ENCODE peak calls at places on chromosomes 6 and 20, in ten cellular contexts. U is foreskin keratinocyte; Z is IMR-90; C is mucosa of descending colon; Q is heart left ventricle; F is PC-3; L is aorta; A is CD8-positive, alpha-beta T cell; H is K562; P is CD4-positive, CD25-positive, alpha-beta regulatory T cell. R is an unnamed sample.

GRCh38 chr6:159104931-159105330 is 60.1 kb upstream of the TAGAP start:
- ATAC-seq in Z (no peak), Q (no peak), U (peak; percentile 81), H (no peak), C (peak; percentile 30), L (no peak), A (no peak), F (no peak), P (no peak), R (no peak)

GRCh38 chr20:48891235-48892048 is 30.1 kb upstream of the ARFGEF2 start:
- ATAC-seq in L (no peak), A (no peak), Z (no peak), H (no peak), Q (no peak), U (no peak), C (no peak), P (no peak), F (peak; percentile 15), R (no peak)

GRCh38 chr6:168848797-168849196 is 404.8 kb downstream of the THBS2 start:
- ATAC-seq in U (no peak), F (no peak), P (no peak), Z (no peak), A (no peak), C (no peak), H (no peak), L (no peak), Q (no peak), R (no peak)

GRCh38 chr6:28137458-28138020 is 4.1 kb upstream of the ZKSCAN8 start:
- ATAC-seq in H (no peak), A (peak; percentile 43), C (peak; percentile 24), U (no peak), Q (peak; percentile 7), L (no peak), Z (no peak), P (no peak), F (no peak), R (no peak)

GRCh38 chr6:87341158-87341557 is 3.5 kb upstream of the C6orf163 start:
- ATAC-seq in F (no peak), Q (no peak), L (no peak), C (no peak), A (no peak), U (no peak), Z (no peak), H (no peak), P (no peak), R (no peak)

GRCh38 chr6:107560657-107561056 is 70.7 kb downstream of the SOBP start:
- ATAC-seq in Q (peak; percentile 39), C (no peak), F (no peak), Z (no peak), H (no peak), A (no peak), P (no peak), U (no peak), L (peak; percentile 47), R (peak; percentile 61)

GRCh38 chr6:109794201-109794926 is 103.3 kb downstream of the FIG4 start:
- ATAC-seq in Z (peak; percentile 52), H (no peak), F (peak; percentile 73), P (no peak), L (no peak), Q (peak; percentile 9), C (peak; percentile 28), A (no peak), U (peak; percentile 77), R (no peak)

GRCh38 chr20:1912056-1912455 is 16.8 kb downstream of the SIRPA start:
- ATAC-seq in P (no peak), A (no peak), C (no peak), F (no peak), L (no peak), Z (no peak), U (peak; percentile 93), H (peak; percentile 53), Q (peak; percentile 71), R (no peak)

GRCh38 chr20:37319120-37319717 is 26.7 kb upstream of the SRC start:
- ATAC-seq in Q (no peak), F (no peak), H (peak; percentile 47), Z (peak; percentile 44), A (no peak), L (no peak), C (peak; percentile 20), P (no peak), U (no peak), R (no peak)

GRCh38 chr20:54502179-54502578 is 26.8 kb downstream of the DOK5 start:
- ATAC-seq in Z (peak; percentile 11), C (no peak), F (no peak), L (no peak), Q (no peak), A (no peak), H (no peak), P (no peak), U (no peak), R (no peak)

GRCh38 chr6:53846250-53846649 is 51.4 kb downstream of the LRRC1 start:
- ATAC-seq in L (no peak), H (no peak), F (no peak), Z (no peak), A (no peak), P (no peak), C (no peak), U (no peak), Q (no peak), R (no peak)

GRCh38 chr6:20366082-20366834 is 35.4 kb upstream of the E2F3 start:
- ATAC-seq in C (peak; percentile 56), A (peak; percentile 77), L (no peak), Q (no peak), F (no peak), P (peak; percentile 72), H (no peak), U (peak; percentile 49), Z (no peak), R (no peak)

GRCh38 chr20:53708129-53708968 is 114.7 kb upstream of the ZNF217 start:
- ATAC-seq in F (peak; percentile 79), P (peak; percentile 10), Q (no peak), C (peak; percentile 50), A (peak; percentile 48), H (no peak), U (no peak), Z (peak; percentile 48), L (no peak), R (no peak)

GRCh38 chr6:143299253-143300166 is 151.0 kb downstream of the ADAT2 start:
- ATAC-seq in Z (no peak), F (no peak), P (no peak), Q (no peak), L (no peak), H (peak; percentile 52), U (peak; percentile 14), A (no peak), C (no peak), R (no peak)

GRCh38 chr6:18386302-18386976 is 711 bp upstream of the RNF144B start:
- ATAC-seq in U (no peak), A (no peak), Z (no peak), L (peak; percentile 58), P (no peak), F (no peak), H (no peak), C (no peak), Q (peak; percentile 9), R (peak; percentile 45)

GRCh38 chr6:134903448-134903847 is 46.5 kb downstream of the ALDH8A1 start:
- ATAC-seq in A (no peak), L (no peak), P (no peak), F (no peak), Z (no peak), C (no peak), H (no peak), U (no peak), Q (no peak), R (no peak)

GRCh38 chr20:44467289-44467883 is 8.3 kb upstream of the TTPAL start:
- ATAC-seq in F (no peak), Q (peak; percentile 61), H (no peak), Z (no peak), L (peak; percentile 60), A (no peak), P (no peak), C (no peak), U (peak; percentile 20), R (peak; percentile 90)

GRCh38 chr6:111534366-111534765 is 51.3 kb upstream of the REV3L start:
- ATAC-seq in F (no peak), P (no peak), H (peak; percentile 41), Z (no peak), Q (peak; percentile 90), L (peak; percentile 48), C (peak; percentile 86), U (no peak), A (no peak), R (peak; percentile 66)

GRCh38 chr20:35269055-35269781 is 8.7 kb downstream of the MMP24OS start:
- ATAC-seq in L (peak; percentile 81), U (peak; percentile 56), C (peak; percentile 82), A (peak; percentile 79), H (peak; percentile 86), F (peak; percentile 80), P (peak; percentile 36), Q (peak; percentile 34), Z (peak; percentile 84), R (peak; percentile 61)

GRCh38 chr20:50271201-50271600 is 80.6 kb downstream of the CEBPB start:
- ATAC-seq in H (no peak), F (no peak), Q (no peak), Z (no peak), P (no peak), C (no peak), U (no peak), L (no peak), A (no peak), R (no peak)
- H3K4me1 ChIP-seq in H (peaks cover 6% of the 10 kb centered on the region), F (peaks cover 18% of the 10 kb centered on the region), Q (peaks cover 7% of the 10 kb centered on the region), Z (peaks cover 6% of the 10 kb centered on the region), P (no peaks in the 10 kb centered on the region), C (peaks cover 18% of the 10 kb centered on the region), U (peaks cover 7% of the 10 kb centered on the region), L (no peaks in the 10 kb centered on the region), A (no peaks in the 10 kb centered on the region), R (peaks cover 9% of the 10 kb centered on the region)

GRCh38 chr6:154736613-154737259 is 3.5 kb downstream of the SCAF8 start:
- ATAC-seq in Z (no peak), U (no peak), P (no peak), H (no peak), C (no peak), L (no peak), Q (no peak), A (no peak), F (no peak), R (no peak)
- H3K4me1 ChIP-seq in Z (peaks cover 2% of the 10 kb centered on the region), U (peaks cover 8% of the 10 kb centered on the region), P (peaks cover 63% of the 10 kb centered on the region), H (peaks cover 24% of the 10 kb centered on the region), C (peaks cover 41% of the 10 kb centered on the region), L (peaks cover 4% of the 10 kb centered on the region), Q (peaks cover 75% of the 10 kb centered on the region), A (peaks cover 60% of the 10 kb centered on the region), F (peaks cover 9% of the 10 kb centered on the region), R (peaks cover 7% of the 10 kb centered on the region)

DNA sequence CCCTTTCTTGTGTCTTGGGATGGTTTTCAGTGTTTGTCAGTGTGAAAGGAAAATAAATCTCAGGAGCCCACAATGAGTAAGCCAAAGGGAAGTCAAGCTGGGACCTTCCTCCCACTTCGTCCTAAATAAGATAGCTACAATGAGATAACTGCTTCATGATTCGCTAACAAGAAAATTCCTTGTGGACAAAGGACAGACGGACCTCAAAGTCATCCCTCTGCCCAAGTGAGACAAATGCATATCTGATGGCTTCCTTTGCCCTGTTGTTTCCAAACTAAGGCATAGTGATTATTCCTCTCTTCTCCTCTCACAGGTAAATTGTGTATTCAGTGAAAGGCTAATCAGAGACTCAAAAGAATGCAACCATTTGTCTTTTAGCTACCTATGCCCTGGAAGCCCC is 26.1 kb upstream of the ADTRP start:
- ATAC-seq in P (no peak), Q (no peak), U (no peak), H (no peak), F (no peak), C (no peak), A (no peak), L (no peak), Z (peak; percentile 63), R (no peak)
- H3K4me1 ChIP-seq in P (peaks cover 5% of the 10 kb centered on the region), Q (peaks cover 4% of the 10 kb centered on the region), U (peaks cover 16% of the 10 kb centered on the region), H (peaks cover 8% of the 10 kb centered on the region), F (peaks cover 7% of the 10 kb centered on the region), C (peaks cover 23% of the 10 kb centered on the region), A (no peaks in the 10 kb centered on the region), L (no peaks in the 10 kb centered on the region), Z (no peaks in the 10 kb centered on the region), R (peaks cover 4% of the 10 kb centered on the region)

GRCh38 chr6:163520956-163521355 is 106.4 kb downstream of the QKI start:
- ATAC-seq in L (no peak), C (no peak), Z (no peak), A (no peak), P (no peak), Q (no peak), U (peak; percentile 87), H (no peak), F (no peak), R (no peak)
- H3K4me1 ChIP-seq in L (peaks cover 1% of the 10 kb centered on the region), C (peaks cover 4% of the 10 kb centered on the region), Z (no peaks in the 10 kb centered on the region), A (peaks cover 6% of the 10 kb centered on the region), P (no peaks in the 10 kb centered on the region), Q (peaks cover 55% of the 10 kb centered on the region), U (peaks cover 9% of the 10 kb centered on the region), H (no peaks in the 10 kb centered on the region), F (no peaks in the 10 kb centered on the region), R (no peaks in the 10 kb centered on the region)